ENCODE peak calls at places on chromosomes 11 and 22, in nine cellular contexts. One of them, this sample, is unnamed.

GRCh38 chr11:28649922-28650321 is 541.7 kb downstream of the METTL15 start:
- DNase-seq in lower lobe of right lung: no peak
- DNase-seq in MM.1S: no peak
- DNase-seq in fibroblast of lung: peak
- DNase-seq in dorsolateral prefrontal cortex: no peak
- DNase-seq in tibial artery: no peak
- DNase-seq in tibial nerve: no peak
- DNase-seq in stomach: no peak
- DNase-seq in CD8-positive, alpha-beta memory T cell: no peak
- DNase-seq in this sample: peak

GRCh38 chr11:15327786-15328231 is 213.1 kb downstream of the INSC start:
- DNase-seq in lower lobe of right lung: peak
- DNase-seq in MM.1S: peak
- DNase-seq in fibroblast of lung: peak
- DNase-seq in dorsolateral prefrontal cortex: peak
- DNase-seq in tibial artery: no peak
- DNase-seq in tibial nerve: peak
- DNase-seq in stomach: peak
- DNase-seq in CD8-positive, alpha-beta memory T cell: no peak
- DNase-seq in this sample: no peak

GRCh38 chr11:121163658-121164308 is 62.7 kb downstream of the TECTA start:
- DNase-seq in lower lobe of right lung: no peak
- DNase-seq in MM.1S: no peak
- DNase-seq in fibroblast of lung: no peak
- DNase-seq in dorsolateral prefrontal cortex: no peak
- DNase-seq in tibial artery: no peak
- DNase-seq in tibial nerve: no peak
- DNase-seq in stomach: no peak
- DNase-seq in CD8-positive, alpha-beta memory T cell: no peak
- DNase-seq in this sample: no peak

GRCh38 chr11:115409691-115410220 is 94.5 kb downstream of the CADM1 start:
- DNase-seq in lower lobe of right lung: no peak
- DNase-seq in MM.1S: no peak
- DNase-seq in fibroblast of lung: peak
- DNase-seq in dorsolateral prefrontal cortex: no peak
- DNase-seq in tibial artery: no peak
- DNase-seq in tibial nerve: no peak
- DNase-seq in stomach: no peak
- DNase-seq in CD8-positive, alpha-beta memory T cell: no peak
- DNase-seq in this sample: peak

GRCh38 chr11:56876621-56877312 is 111.9 kb upstream of the OR5AK2 start:
- DNase-seq in lower lobe of right lung: no peak
- DNase-seq in MM.1S: no peak
- DNase-seq in fibroblast of lung: no peak
- DNase-seq in dorsolateral prefrontal cortex: no peak
- DNase-seq in tibial artery: no peak
- DNase-seq in tibial nerve: no peak
- DNase-seq in stomach: no peak
- DNase-seq in CD8-positive, alpha-beta memory T cell: no peak
- DNase-seq in this sample: no peak

GRCh38 chr22:43884600-43885318 is 7.1 kb downstream of the PNPLA5 start:
- DNase-seq in lower lobe of right lung: peak
- DNase-seq in MM.1S: peak
- DNase-seq in fibroblast of lung: peak
- DNase-seq in dorsolateral prefrontal cortex: peak
- DNase-seq in tibial artery: no peak
- DNase-seq in tibial nerve: peak
- DNase-seq in stomach: peak
- DNase-seq in CD8-positive, alpha-beta memory T cell: no peak
- DNase-seq in this sample: peak

GRCh38 chr11:17655682-17656081 is 63.7 kb upstream of the MYOD1 start:
- DNase-seq in lower lobe of right lung: no peak
- DNase-seq in MM.1S: no peak
- DNase-seq in fibroblast of lung: no peak
- DNase-seq in dorsolateral prefrontal cortex: no peak
- DNase-seq in tibial artery: no peak
- DNase-seq in tibial nerve: no peak
- DNase-seq in stomach: no peak
- DNase-seq in CD8-positive, alpha-beta memory T cell: no peak
- DNase-seq in this sample: no peak

GRCh38 chr22:26303475-26303874 is 125.6 kb upstream of the ASPHD2 start:
- DNase-seq in lower lobe of right lung: no peak
- DNase-seq in MM.1S: no peak
- DNase-seq in fibroblast of lung: no peak
- DNase-seq in dorsolateral prefrontal cortex: no peak
- DNase-seq in tibial artery: no peak
- DNase-seq in tibial nerve: no peak
- DNase-seq in stomach: no peak
- DNase-seq in CD8-positive, alpha-beta memory T cell: no peak
- DNase-seq in this sample: no peak

GRCh38 chr22:50672041-50672440 is 582 bp upstream of the SHANK3 start:
- DNase-seq in lower lobe of right lung: no peak
- DNase-seq in MM.1S: no peak
- DNase-seq in fibroblast of lung: no peak
- DNase-seq in dorsolateral prefrontal cortex: peak
- DNase-seq in tibial artery: no peak
- DNase-seq in tibial nerve: no peak
- DNase-seq in stomach: no peak
- DNase-seq in CD8-positive, alpha-beta memory T cell: no peak
- DNase-seq in this sample: no peak

GRCh38 chr22:39527481-39527961 is 5.0 kb downstream of the RPS19BP1 start:
- DNase-seq in lower lobe of right lung: peak
- DNase-seq in MM.1S: peak
- DNase-seq in fibroblast of lung: no peak
- DNase-seq in dorsolateral prefrontal cortex: no peak
- DNase-seq in tibial artery: no peak
- DNase-seq in tibial nerve: no peak
- DNase-seq in stomach: peak
- DNase-seq in CD8-positive, alpha-beta memory T cell: no peak
- DNase-seq in this sample: no peak

GRCh38 chr11:73401924-73402833 is 26.0 kb downstream of the RELT start:
- DNase-seq in lower lobe of right lung: no peak
- DNase-seq in MM.1S: no peak
- DNase-seq in fibroblast of lung: no peak
- DNase-seq in dorsolateral prefrontal cortex: no peak
- DNase-seq in tibial artery: no peak
- DNase-seq in tibial nerve: no peak
- DNase-seq in stomach: no peak
- DNase-seq in CD8-positive, alpha-beta memory T cell: peak
- DNase-seq in this sample: no peak

GRCh38 chr11:96162816-96163499 is 180.0 kb downstream of the MAML2 start:
- DNase-seq in lower lobe of right lung: no peak
- DNase-seq in MM.1S: no peak
- DNase-seq in fibroblast of lung: peak
- DNase-seq in dorsolateral prefrontal cortex: no peak
- DNase-seq in tibial artery: no peak
- DNase-seq in tibial nerve: peak
- DNase-seq in stomach: no peak
- DNase-seq in CD8-positive, alpha-beta memory T cell: no peak
- DNase-seq in this sample: peak

GRCh38 chr11:68532719-68533369 is 72.3 kb downstream of the PPP6R3 start:
- DNase-seq in lower lobe of right lung: no peak
- DNase-seq in MM.1S: no peak
- DNase-seq in fibroblast of lung: no peak
- DNase-seq in dorsolateral prefrontal cortex: no peak
- DNase-seq in tibial artery: no peak
- DNase-seq in tibial nerve: no peak
- DNase-seq in stomach: no peak
- DNase-seq in CD8-positive, alpha-beta memory T cell: no peak
- DNase-seq in this sample: no peak

GRCh38 chr11:31102875-31103274 is 266.7 kb downstream of the DCDC1 start:
- DNase-seq in lower lobe of right lung: no peak
- DNase-seq in MM.1S: no peak
- DNase-seq in fibroblast of lung: no peak
- DNase-seq in dorsolateral prefrontal cortex: no peak
- DNase-seq in tibial artery: no peak
- DNase-seq in tibial nerve: no peak
- DNase-seq in stomach: no peak
- DNase-seq in CD8-positive, alpha-beta memory T cell: no peak
- DNase-seq in this sample: no peak

DNA sequence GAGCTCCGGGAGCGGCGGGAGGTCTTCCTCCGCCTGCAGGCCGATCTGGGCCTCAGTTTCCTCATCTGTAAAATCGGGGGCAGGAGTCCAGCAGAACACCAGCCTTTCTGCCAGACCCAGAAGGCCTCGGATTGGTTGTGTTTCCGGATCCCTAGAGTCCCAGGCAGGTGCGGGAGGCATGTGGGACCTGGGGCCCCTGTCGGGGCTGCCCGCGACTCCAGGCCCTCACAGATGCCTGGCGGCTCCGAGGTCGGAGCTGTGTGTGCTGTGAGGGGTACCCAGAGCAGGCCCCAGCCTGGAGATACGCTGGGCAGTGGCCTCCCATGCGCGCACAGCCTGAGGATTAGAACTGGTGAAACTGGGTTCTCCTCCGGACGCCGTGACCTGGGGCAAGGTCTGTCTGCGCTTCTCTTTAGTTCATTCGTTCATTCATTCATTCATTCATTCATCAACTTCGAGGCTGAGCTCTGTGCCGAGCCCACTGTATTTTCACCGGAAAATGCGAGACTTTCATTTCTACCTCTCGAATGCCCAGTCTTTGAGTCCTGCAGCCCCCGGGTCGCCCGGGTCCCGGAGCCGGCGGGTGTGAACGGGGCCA is 24.6 kb downstream of the FLRT1 start:
- DNase-seq in lower lobe of right lung: no peak
- DNase-seq in MM.1S: no peak
- DNase-seq in fibroblast of lung: no peak
- DNase-seq in dorsolateral prefrontal cortex: no peak
- DNase-seq in tibial artery: no peak
- DNase-seq in tibial nerve: no peak
- DNase-seq in stomach: no peak
- DNase-seq in CD8-positive, alpha-beta memory T cell: no peak
- DNase-seq in this sample: no peak
- H3K4me3 ChIP-seq in lower lobe of right lung: peak
- H3K4me3 ChIP-seq in MM.1S: peak
- H3K4me3 ChIP-seq in fibroblast of lung: no peak
- H3K4me3 ChIP-seq in dorsolateral prefrontal cortex: peak
- H3K4me3 ChIP-seq in tibial artery: peak
- H3K4me3 ChIP-seq in tibial nerve: peak
- H3K4me3 ChIP-seq in stomach: peak
- H3K4me3 ChIP-seq in CD8-positive, alpha-beta memory T cell: peak
- H3K4me3 ChIP-seq in this sample: peak

GRCh38 chr11:13216019-13217006 is 61.3 kb upstream of the BMAL1 start:
- DNase-seq in lower lobe of right lung: no peak
- DNase-seq in MM.1S: no peak
- DNase-seq in fibroblast of lung: peak
- DNase-seq in dorsolateral prefrontal cortex: no peak
- DNase-seq in tibial artery: peak
- DNase-seq in tibial nerve: no peak
- DNase-seq in stomach: no peak
- DNase-seq in CD8-positive, alpha-beta memory T cell: no peak
- DNase-seq in this sample: peak

GRCh38 chr11:13210424-13210823 is 67.2 kb upstream of the BMAL1 start:
- DNase-seq in lower lobe of right lung: peak
- DNase-seq in MM.1S: peak
- DNase-seq in fibroblast of lung: peak
- DNase-seq in dorsolateral prefrontal cortex: peak
- DNase-seq in tibial artery: peak
- DNase-seq in tibial nerve: peak
- DNase-seq in stomach: peak
- DNase-seq in CD8-positive, alpha-beta memory T cell: no peak
- DNase-seq in this sample: peak

GRCh38 chr11:13209379-13209778 is 68.2 kb upstream of the BMAL1 start:
- DNase-seq in lower lobe of right lung: no peak
- DNase-seq in MM.1S: no peak
- DNase-seq in fibroblast of lung: no peak
- DNase-seq in dorsolateral prefrontal cortex: no peak
- DNase-seq in tibial artery: no peak
- DNase-seq in tibial nerve: no peak
- DNase-seq in stomach: no peak
- DNase-seq in CD8-positive, alpha-beta memory T cell: no peak
- DNase-seq in this sample: no peak

GRCh38 chr11:13215157-13215556 is 62.4 kb upstream of the BMAL1 start:
- DNase-seq in lower lobe of right lung: no peak
- DNase-seq in MM.1S: no peak
- DNase-seq in fibroblast of lung: peak
- DNase-seq in dorsolateral prefrontal cortex: no peak
- DNase-seq in tibial artery: no peak
- DNase-seq in tibial nerve: no peak
- DNase-seq in stomach: no peak
- DNase-seq in CD8-positive, alpha-beta memory T cell: no peak
- DNase-seq in this sample: peak

GRCh38 chr11:13214276-13214865 is 63.2 kb upstream of the BMAL1 start:
- DNase-seq in lower lobe of right lung: no peak
- DNase-seq in MM.1S: no peak
- DNase-seq in fibroblast of lung: no peak
- DNase-seq in dorsolateral prefrontal cortex: no peak
- DNase-seq in tibial artery: no peak
- DNase-seq in tibial nerve: no peak
- DNase-seq in stomach: no peak
- DNase-seq in CD8-positive, alpha-beta memory T cell: no peak
- DNase-seq in this sample: no peak
- H3K27ac ChIP-seq in lower lobe of right lung: no peak
- H3K27ac ChIP-seq in MM.1S: no peak
- H3K27ac ChIP-seq in fibroblast of lung: peak
- H3K27ac ChIP-seq in dorsolateral prefrontal cortex: no peak
- H3K27ac ChIP-seq in tibial artery: no peak
- H3K27ac ChIP-seq in tibial nerve: peak
- H3K27ac ChIP-seq in stomach: no peak
- H3K27ac ChIP-seq in CD8-positive, alpha-beta memory T cell: no peak
- H3K27ac ChIP-seq in this sample: no peak

DNA sequence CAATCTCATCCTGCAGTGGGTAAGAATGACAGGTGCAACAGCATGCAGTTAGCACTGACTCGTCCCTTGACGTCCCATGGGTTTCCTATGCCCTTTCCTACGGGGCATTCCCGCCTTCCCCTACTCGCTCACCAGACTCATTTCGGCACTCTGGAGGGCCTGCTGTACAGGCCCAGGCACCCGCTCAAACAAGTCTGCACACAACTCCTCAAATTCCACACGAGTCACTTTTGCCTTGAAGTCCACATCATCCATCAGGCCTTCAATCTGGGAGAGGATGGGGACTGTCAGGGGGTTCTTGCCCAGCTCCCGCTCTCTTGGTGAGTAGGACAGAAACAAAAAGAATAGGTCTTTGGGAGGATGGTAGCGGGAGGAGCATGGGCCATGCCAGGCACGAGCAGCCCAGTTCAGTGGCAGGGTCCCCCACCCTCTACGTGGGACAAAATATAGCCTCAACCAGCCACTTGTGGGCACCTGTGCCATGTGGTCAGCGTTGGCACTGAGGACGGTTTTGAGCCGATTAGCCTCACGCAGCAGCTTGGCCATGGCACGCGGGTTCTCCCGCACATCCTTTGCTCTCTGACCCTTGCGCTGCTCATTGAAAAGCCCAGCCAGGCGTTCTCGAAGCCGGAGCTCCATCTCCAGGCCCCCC is 4.7 kb downstream of the HYOU1 start:
- DNase-seq in lower lobe of right lung: no peak
- DNase-seq in MM.1S: no peak
- DNase-seq in fibroblast of lung: no peak
- DNase-seq in dorsolateral prefrontal cortex: no peak
- DNase-seq in tibial artery: no peak
- DNase-seq in tibial nerve: no peak
- DNase-seq in stomach: no peak
- DNase-seq in CD8-positive, alpha-beta memory T cell: no peak
- DNase-seq in this sample: no peak
- H3K4me3 ChIP-seq in lower lobe of right lung: no peak
- H3K4me3 ChIP-seq in MM.1S: no peak
- H3K4me3 ChIP-seq in fibroblast of lung: no peak
- H3K4me3 ChIP-seq in dorsolateral prefrontal cortex: no peak
- H3K4me3 ChIP-seq in tibial artery: no peak
- H3K4me3 ChIP-seq in tibial nerve: no peak
- H3K4me3 ChIP-seq in stomach: no peak
- H3K4me3 ChIP-seq in CD8-positive, alpha-beta memory T cell: no peak
- H3K4me3 ChIP-seq in this sample: no peak

GRCh38 chr11:91124363-91124762 is 901.5 kb upstream of the CHORDC1 start:
- DNase-seq in lower lobe of right lung: no peak
- DNase-seq in MM.1S: peak
- DNase-seq in fibroblast of lung: no peak
- DNase-seq in dorsolateral prefrontal cortex: no peak
- DNase-seq in tibial artery: no peak
- DNase-seq in tibial nerve: no peak
- DNase-seq in stomach: no peak
- DNase-seq in CD8-positive, alpha-beta memory T cell: no peak
- DNase-seq in this sample: no peak
- H3K27ac ChIP-seq in lower lobe of right lung: no peak
- H3K27ac ChIP-seq in MM.1S: no peak
- H3K27ac ChIP-seq in fibroblast of lung: no peak
- H3K27ac ChIP-seq in dorsolateral prefrontal cortex: no peak
- H3K27ac ChIP-seq in tibial artery: no peak
- H3K27ac ChIP-seq in tibial nerve: no peak
- H3K27ac ChIP-seq in stomach: no peak
- H3K27ac ChIP-seq in CD8-positive, alpha-beta memory T cell: no peak
- H3K27ac ChIP-seq in this sample: no peak